ENCODE peak calls at places on chromosomes 16 and 17, in four cellular contexts. G is hypothalamus, H is COR-L47, Y is midbrain. T is an unnamed sample.

GRCh38 chr17:37118738-37119137 is 170.0 kb downstream of the AATF start:
- DNase-seq in G (no peak), H (no peak), Y (no peak), T (no peak)

GRCh38 chr16:76653390-76654026 is 376.3 kb downstream of the CNTNAP4 start:
- DNase-seq in G (no peak), H (peak; percentile 86), Y (peak; percentile 82), T (peak; percentile 32)

GRCh38 chr17:41315814-41316430 is 412 bp upstream of the KRTAP17-1 start:
- DNase-seq in G (no peak), H (peak; percentile 11), Y (no peak), T (no peak)

GRCh38 chr16:89924298-89924924 is 1.3 kb downstream of the TUBB3 start:
- DNase-seq in G (peak; percentile 44), H (peak; percentile 83), Y (peak; percentile 14), T (peak; percentile 58)

GRCh38 chr17:57562231-57562630 is 182.9 kb downstream of the CCDC182 start:
- DNase-seq in G (no peak), H (no peak), Y (no peak), T (no peak)

GRCh38 chr17:19596869-19597268 is 51.7 kb upstream of the ALDH3A2 start:
- DNase-seq in G (no peak), H (no peak), Y (no peak), T (no peak)

GRCh38 chr17:72693147-72693878 is 399.2 kb downstream of the SLC39A11 start:
- DNase-seq in G (no peak), H (no peak), Y (no peak), T (no peak)

GRCh38 chr17:70109497-70109896 is 34.5 kb downstream of the KCNJ16 start:
- DNase-seq in G (no peak), H (no peak), Y (no peak), T (no peak)

GRCh38 chr17:64216385-64217248 is 46.4 kb downstream of the TEX2 start:
- DNase-seq in G (no peak), H (no peak), Y (no peak), T (no peak)

GRCh38 chr16:2152695-2153506 is 2.7 kb upstream of the TRAF7 start:
- DNase-seq in G (no peak), H (no peak), Y (no peak), T (peak; percentile 63)

GRCh38 chr16:57533366-57533617 is 3.1 kb downstream of the CCDC102A start:
- DNase-seq in G (no peak), H (no peak), Y (no peak), T (no peak)

GRCh38 chr16:71724320-71724751 is at the start of gene PHLPP2:
- DNase-seq in G (no peak), H (no peak), Y (no peak), T (no peak)

GRCh38 chr17:13492351-13493122 is 109.2 kb downstream of the HS3ST3A1 start:
- DNase-seq in G (no peak), H (no peak), Y (no peak), T (no peak)

GRCh38 chr17:43341705-43342600 is 56.8 kb upstream of the ARL4D start:
- DNase-seq in G (no peak), H (no peak), Y (no peak), T (no peak)

GRCh38 chr17:13952252-13952721 is 117.0 kb upstream of the COX10 start:
- DNase-seq in G (no peak), H (no peak), Y (no peak), T (no peak)

GRCh38 chr16:9151597-9151996 is 60.2 kb downstream of the HAPSTR1 start:
- DNase-seq in G (no peak), H (no peak), Y (no peak), T (no peak)

GRCh38 chr17:52297230-52298010 is 138.9 kb upstream of the CA10 start:
- DNase-seq in G (no peak), H (no peak), Y (no peak), T (peak; percentile 25)

GRCh38 chr17:17491031-17491471 is 5.1 kb downstream of the RASD1 start:
- DNase-seq in G (no peak), H (no peak), Y (no peak), T (no peak)

GRCh38 chr17:1237471-1237870 is 32.8 kb upstream of the BHLHA9 start:
- DNase-seq in G (no peak), H (no peak), Y (no peak), T (no peak)

GRCh38 chr17:49249292-49249794 is 18.8 kb upstream of the PHOSPHO1 start:
- DNase-seq in G (no peak), H (peak; percentile 35), Y (no peak), T (no peak)

GRCh38 chr16:56990407-56991286 is 1.3 kb downstream of the NLRC5 start:
- DNase-seq in G (no peak), H (no peak), Y (no peak), T (no peak)

GRCh38 chr16:85167589-85168537 is 55.6 kb upstream of the CIBAR2 start:
- DNase-seq in G (no peak), H (no peak), Y (no peak), T (no peak)

GRCh38 chr16:10782628-10783027 is 36.0 kb downstream of the TVP23A start:
- DNase-seq in G (no peak), H (no peak), Y (no peak), T (no peak)

GRCh38 chr16:48381201-48381600 is 4.0 kb downstream of the SIAH1 start:
- DNase-seq in G (no peak), H (no peak), Y (no peak), T (no peak)

GRCh38 chr16:22782299-22782698 is 31.7 kb upstream of the HS3ST2 start:
- DNase-seq in G (no peak), H (no peak), Y (no peak), T (no peak)

GRCh38 chr16:67155305-67156145 is 4.2 kb downstream of the TRADD start:
- DNase-seq in G (peak; percentile 40), H (peak; percentile 65), Y (peak; percentile 86), T (peak; percentile 79)

GRCh38 chr17:38417210-38417951 is 10.9 kb upstream of the ARHGAP23 start:
- DNase-seq in G (no peak), H (no peak), Y (no peak), T (no peak)

GRCh38 chr16:85004587-85005205 is 6.6 kb downstream of the ZDHHC7 start:
- DNase-seq in G (no peak), H (no peak), Y (no peak), T (peak; percentile 71)

GRCh38 chr16:30741461-30741914 is 6.7 kb upstream of the PHKG2 start:
- DNase-seq in G (no peak), H (no peak), Y (no peak), T (peak; percentile 93)

GRCh38 chr16:48409839-48410610 is 24.8 kb upstream of the SIAH1 start:
- DNase-seq in G (no peak), H (no peak), Y (no peak), T (peak; percentile 68)

GRCh38 chr17:36641331-36641876 is 40.0 kb downstream of the MRM1 start:
- DNase-seq in G (no peak), H (no peak), Y (no peak), T (no peak)

GRCh38 chr17:32876414-32877163 is at the start of gene MYO1D:
- DNase-seq in G (no peak), H (peak; percentile 38), Y (peak; percentile 49), T (peak; percentile 35)

GRCh38 chr16:35533683-35534082 is 2074.3 kb downstream of the TP53TG3F start:
- DNase-seq in G (no peak), H (no peak), Y (no peak), T (no peak)

GRCh38 chr17:81807839-81808238 is 3.9 kb downstream of the GCGR start:
- DNase-seq in G (no peak), H (no peak), Y (no peak), T (no peak)

GRCh38 chr17:50689956-50690886 is 17.5 kb downstream of the ANKRD40 start:
- DNase-seq in G (no peak), H (no peak), Y (peak; percentile 61), T (no peak)

GRCh38 chr16:11325404-11326083 is 19.7 kb upstream of the RMI2 start:
- DNase-seq in G (no peak), H (no peak), Y (no peak), T (no peak)

GRCh38 chr17:72063756-72064461 is 56.9 kb upstream of the SOX9 start:
- DNase-seq in G (no peak), H (no peak), Y (no peak), T (no peak)

T was measured in A549.